ENCODE peak calls at places on chromosomes 12 and 14, in six cellular contexts. R, H, I, Y, F and M are unnamed samples.

GRCh38 chr14:96126339-96126770 is 78.3 kb upstream of the BDKRB2 start:
- DNase-seq in Y (peak), R (no peak), H (no peak), I (no peak), F (no peak), M (no peak)

GRCh38 chr12:2439332-2440100 is 355.3 kb upstream of the FKBP4 start:
- DNase-seq in H (no peak), R (no peak), F (no peak), Y (no peak), I (no peak), M (no peak)

GRCh38 chr14:69818760-69819191 is 21.7 kb upstream of the SLC10A1 start:
- DNase-seq in Y (peak), R (peak), I (no peak), H (no peak), F (peak), M (no peak)

GRCh38 chr14:86296173-86296572 is 766.2 kb downstream of the FLRT2 start:
- DNase-seq in R (peak), Y (peak), I (no peak), F (peak), H (no peak), M (no peak)

GRCh38 chr14:37122919-37123639 is 49.3 kb downstream of the SLC25A21 start:
- DNase-seq in F (no peak), I (no peak), R (no peak), Y (no peak), H (no peak), M (no peak)

GRCh38 chr14:104561124-104561531 is 18.4 kb upstream of the C14orf180 start:
- DNase-seq in Y (no peak), I (no peak), H (no peak), R (no peak), F (no peak), M (no peak)

GRCh38 chr14:28875937-28876910 is 109.6 kb downstream of the FOXG1 start:
- DNase-seq in F (peak), R (peak), I (no peak), Y (no peak), H (peak), M (no peak)

GRCh38 chr12:45343269-45344051 is 127.6 kb downstream of the ANO6 start:
- DNase-seq in Y (peak), R (no peak), H (no peak), F (no peak), I (no peak), M (no peak)

GRCh38 chr14:86973177-86973576 is 1019.8 kb downstream of the GALC start:
- DNase-seq in Y (no peak), F (no peak), H (no peak), R (no peak), I (no peak), M (no peak)

GRCh38 chr14:102927878-102928411 is 5.5 kb downstream of the AMN start:
- DNase-seq in Y (no peak), F (no peak), I (no peak), R (no peak), H (no peak), M (no peak)

GRCh38 chr12:127810026-127810425 is 456.9 kb upstream of the TMEM132C start:
- DNase-seq in R (no peak), H (no peak), Y (peak), F (no peak), I (no peak), M (no peak)

GRCh38 chr14:88729159-88729558 is 63.6 kb downstream of the EML5 start:
- DNase-seq in Y (no peak), I (no peak), H (no peak), R (no peak), F (no peak), M (no peak)

GRCh38 chr12:132797820-132798570 is 30.7 kb downstream of the GOLGA3 start:
- DNase-seq in R (no peak), Y (no peak), I (no peak), F (no peak), H (no peak), M (no peak)

GRCh38 chr12:132521726-132522292 is 31.9 kb downstream of the FBRSL1 start:
- DNase-seq in F (no peak), I (no peak), Y (no peak), R (no peak), H (no peak), M (no peak)

GRCh38 chr14:104240426-104241157 is 102.2 kb downstream of the KIF26A start:
- DNase-seq in H (peak), R (peak), Y (no peak), I (no peak), F (no peak), M (no peak)

GRCh38 chr14:41604793-41605534 is 1.7 kb upstream of the LRFN5 start:
- DNase-seq in R (peak), Y (peak), I (no peak), H (peak), F (peak), M (no peak)

GRCh38 chr12:33832900-33833299 is 189.4 kb upstream of the ALG10 start:
- DNase-seq in Y (no peak), H (no peak), R (no peak), I (no peak), F (no peak), M (no peak)

GRCh38 chr12:79886917-79887519 is 47.9 kb downstream of the PPP1R12A start:
- DNase-seq in Y (peak), R (peak), H (peak), F (no peak), I (no peak), M (no peak)

GRCh38 chr14:75234173-75234855 is 44.3 kb upstream of the FOS start:
- DNase-seq in Y (peak), I (no peak), R (no peak), F (no peak), H (no peak), M (no peak)

GRCh38 chr14:65101631-65102440 is 481 bp downstream of the MAX start:
- DNase-seq in Y (no peak), F (no peak), H (no peak), I (no peak), R (no peak), M (no peak)

GRCh38 chr14:55127491-55127951 is 1.5 kb upstream of the LGALS3 start:
- DNase-seq in H (no peak), Y (no peak), R (no peak), F (no peak), I (no peak), M (no peak)